ENCODE peak calls at places on chromosomes 16 and 17, in four cellular contexts. I is spleen, U is testis, E is heart left ventricle. C is an unnamed sample.

GRCh38 chr17:5035356-5035755 is at the start of gene SLC52A1:
- DNase-seq in I (no peak), U (no peak), E (no peak), C (no peak)

GRCh38 chr16:54026456-54026855 is 260.1 kb downstream of the IRX3 start:
- DNase-seq in I (no peak), U (no peak), E (no peak), C (no peak)

GRCh38 chr17:79203016-79203415 is 128.4 kb downstream of the ENGASE start:
- DNase-seq in I (no peak), U (no peak), E (no peak), C (no peak)

GRCh38 chr16:85658504-85659326 is 30.0 kb downstream of the GINS2 start:
- DNase-seq in I (peak), U (no peak), E (peak), C (no peak)

GRCh38 chr17:76080934-76081287 is 1.9 kb downstream of the ZACN start:
- DNase-seq in I (no peak), U (no peak), E (no peak), C (no peak)

GRCh38 chr17:42517516-42517915 is 18.5 kb upstream of the NAGLU start:
- DNase-seq in I (peak), U (peak), E (peak), C (peak)

GRCh38 chr17:31488264-31488981 is 96.9 kb downstream of the RAB11FIP4 start:
- DNase-seq in I (peak), U (peak), E (no peak), C (peak)

GRCh38 chr17:76119409-76120371 is 16.1 kb upstream of the EXOC7 start:
- DNase-seq in I (no peak), U (no peak), E (no peak), C (no peak)

GRCh38 chr16:89784409-89784808 is 32.0 kb downstream of the FANCA start:
- DNase-seq in I (no peak), U (no peak), E (no peak), C (no peak)

GRCh38 chr17:78154903-78155811 is 9.0 kb downstream of the C17orf99 start:
- DNase-seq in I (no peak), U (no peak), E (no peak), C (no peak)
- TF ChIP-seq POLR2A in I (no peak), U (no peak), E (no peak), C (no peak)

DNA sequence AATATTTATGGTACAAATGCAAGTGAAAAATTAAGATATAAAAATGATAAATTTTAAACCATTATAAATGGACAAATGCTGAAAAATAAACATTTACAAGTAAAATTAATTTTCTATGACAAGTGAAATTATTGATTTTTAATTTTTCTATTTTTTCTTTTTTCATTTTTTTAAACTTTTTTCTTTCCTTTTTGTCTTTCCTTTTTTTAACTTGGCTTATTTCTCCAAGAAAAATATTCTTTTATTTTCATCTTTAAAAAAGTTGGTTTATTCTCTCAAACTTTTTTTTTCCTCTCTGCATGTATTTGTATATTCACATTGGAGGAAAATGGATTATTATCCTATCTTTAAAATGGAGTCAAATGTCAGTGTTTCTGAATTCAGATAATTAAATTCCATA is 3.9 kb upstream of the IGF2BP1 start:
- DNase-seq in I (no peak), U (no peak), E (no peak), C (no peak)
- H3K27ac ChIP-seq in I (no peak), U (no peak), E (no peak), C (no peak)

GRCh38 chr16:56363181-56363716 is 62.1 kb downstream of the AMFR start:
- DNase-seq in I (no peak), U (no peak), E (no peak), C (no peak)

GRCh38 chr16:56363781-56364565 is 61.4 kb downstream of the AMFR start:
- DNase-seq in I (no peak), U (no peak), E (no peak), C (no peak)

GRCh38 chr16:56362706-56363105 is 62.6 kb downstream of the AMFR start:
- DNase-seq in I (no peak), U (no peak), E (no peak), C (no peak)

GRCh38 chr16:56360117-56361008 is 65.0 kb downstream of the AMFR start:
- DNase-seq in I (peak), U (peak), E (no peak), C (peak)

GRCh38 chr16:56362057-56362655 is 63.2 kb downstream of the AMFR start:
- DNase-seq in I (no peak), U (no peak), E (no peak), C (peak)
- TF ChIP-seq CTCF in I (no peak), U (no peak), E (no peak), C (no peak)

GRCh38 chr17:82084373-82085030 is 13.5 kb downstream of the FASN start:
- DNase-seq in I (no peak), U (no peak), E (no peak), C (no peak)
- TF ChIP-seq POLR2A in I (no peak), U (no peak), E (no peak), C (no peak)

DNA sequence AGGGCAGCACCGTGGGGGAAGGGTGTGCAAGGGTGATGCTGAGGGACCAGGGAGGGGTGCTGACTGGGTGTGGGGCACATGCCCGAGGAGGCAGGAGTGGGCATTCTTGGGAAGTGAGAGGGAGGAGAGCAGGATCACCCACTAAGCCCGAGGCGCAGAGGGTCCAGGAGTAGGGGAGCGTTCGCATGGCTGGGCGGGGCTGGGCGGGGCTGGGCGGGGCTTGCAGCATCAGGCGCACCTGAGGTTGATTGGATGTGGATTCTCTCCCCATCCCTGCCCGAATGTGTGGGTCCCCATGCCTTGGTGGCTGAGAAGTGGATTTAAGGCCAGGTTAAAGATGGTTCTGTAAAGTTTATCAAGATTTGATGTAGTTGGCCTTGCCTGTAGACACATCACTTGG is 14.2 kb downstream of the BANP start:
- DNase-seq in I (no peak), U (no peak), E (no peak), C (no peak)
- H3K27ac ChIP-seq in I (peak), U (no peak), E (peak), C (no peak)

GRCh38 chr17:69358688-69359596 is 32.0 kb upstream of the ABCA5 start:
- DNase-seq in I (no peak), U (no peak), E (no peak), C (no peak)
- TF ChIP-seq CTCF in I (no peak), U (no peak), E (no peak), C (no peak)

GRCh38 chr16:23478566-23478965 is 25.6 kb upstream of the COG7 start:
- DNase-seq in I (peak), U (no peak), E (no peak), C (no peak)
- TF ChIP-seq POLR2A in I (no peak), U (no peak), E (no peak), C (no peak)

GRCh38 chr17:50686494-50687199 is 21.1 kb downstream of the ANKRD40 start:
- DNase-seq in I (no peak), U (peak), E (peak), C (peak)

GRCh38 chr17:50685334-50685665 is 22.4 kb downstream of the ANKRD40 start:
- DNase-seq in I (no peak), U (no peak), E (no peak), C (no peak)

GRCh38 chr17:50684612-50685333 is 22.9 kb downstream of the ANKRD40 start:
- DNase-seq in I (no peak), U (no peak), E (no peak), C (peak)

GRCh38 chr17:50687200-50688066 is 20.3 kb downstream of the ANKRD40 start:
- DNase-seq in I (no peak), U (peak), E (no peak), C (no peak)

GRCh38 chr17:50685691-50686493 is 21.8 kb downstream of the ANKRD40 start:
- DNase-seq in I (no peak), U (no peak), E (no peak), C (no peak)
- H3K27ac ChIP-seq in I (peak), U (peak), E (peak), C (peak)

DNA sequence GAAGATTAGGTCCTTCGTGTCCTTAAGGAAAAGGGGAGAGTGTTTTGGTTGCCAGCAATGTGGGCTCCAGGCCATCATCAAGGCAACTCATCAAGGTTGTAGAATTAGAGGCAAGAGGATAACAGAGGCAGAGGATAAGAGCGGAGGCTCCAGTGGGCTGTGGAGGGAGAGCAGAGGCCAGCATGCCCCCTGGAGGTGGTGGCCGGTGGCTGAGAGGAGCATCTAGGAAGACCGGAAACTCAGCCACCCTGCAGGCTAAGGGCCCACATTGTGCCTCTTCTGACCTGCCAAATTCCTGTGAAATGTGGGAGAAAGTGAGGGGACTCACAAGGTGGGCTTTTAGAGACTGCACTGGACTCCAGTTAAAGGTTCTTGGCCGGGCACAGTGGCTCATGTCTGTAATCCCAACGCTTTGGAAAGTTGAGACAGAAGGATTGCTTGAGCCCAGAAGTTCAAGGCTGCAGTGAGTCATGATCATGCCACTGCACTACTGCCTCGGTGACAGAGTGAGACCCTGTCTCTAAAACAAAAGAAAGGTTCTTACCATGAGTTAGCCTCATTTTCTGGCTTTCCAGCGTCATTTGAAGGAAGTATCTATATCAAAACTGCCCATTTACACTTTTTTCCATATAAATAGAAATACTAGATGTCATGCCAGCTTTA is 62.7 kb upstream of the ADORA2B start:
- DNase-seq in I (no peak), U (no peak), E (no peak), C (no peak)
- TF ChIP-seq CTCF in I (no peak), U (no peak), E (no peak), C (no peak)